ENCODE peak calls at places on chromosomes 11 and 22, in five cellular contexts. I is testis, M is tibial artery, H is astrocyte, C is A549. F is an unnamed sample.
A peak's percentile ranks its signal among the peaks of the same experiment; 100 is the strongest.

GRCh38 chr11:30990625-30991348 is 378.8 kb downstream of the DCDC1 start:
- DNase-seq in I (no peak), M (no peak), H (no peak), C (peak; percentile 13), F (no peak)

GRCh38 chr11:74570266-74571061 is 21.9 kb upstream of the POLD3 start:
- DNase-seq in I (peak; percentile 69), M (no peak), H (peak; percentile 23), C (peak; percentile 83), F (no peak)

GRCh38 chr22:23509571-23510302 is 70.4 kb downstream of the IGLL1 start:
- DNase-seq in I (peak; percentile 84), M (no peak), H (peak; percentile 20), C (no peak), F (no peak)

GRCh38 chr22:30694638-30695350 is at the start of gene OSBP2:
- DNase-seq in I (peak; percentile 33), M (no peak), H (no peak), C (no peak), F (peak; percentile 85)

GRCh38 chr11:108914981-108915380 is 250.1 kb downstream of the DDX10 start:
- DNase-seq in I (no peak), M (no peak), H (no peak), C (no peak), F (no peak)

GRCh38 chr11:47216141-47216798 is 1.5 kb downstream of the DDB2 start:
- DNase-seq in I (peak; percentile 40), M (peak; percentile 45), H (peak; percentile 89), C (peak; percentile 62), F (peak; percentile 88)

GRCh38 chr11:119205080-119205479 is 1.1 kb upstream of the CBL start:
- DNase-seq in I (no peak), M (peak; percentile 30), H (no peak), C (no peak), F (no peak)

GRCh38 chr22:19488884-19489843 is 9.4 kb downstream of the CDC45 start:
- DNase-seq in I (no peak), M (no peak), H (no peak), C (no peak), F (no peak)

GRCh38 chr11:30984442-30984816 is 385.1 kb downstream of the DCDC1 start:
- DNase-seq in I (no peak), M (no peak), H (peak; percentile 66), C (peak; percentile 25), F (no peak)

GRCh38 chr11:34488855-34489557 is 24.6 kb downstream of the ELF5 start:
- DNase-seq in I (no peak), M (no peak), H (no peak), C (no peak), F (no peak)

GRCh38 chr11:130859896-130860295 is 56.4 kb downstream of the SNX19 start:
- DNase-seq in I (no peak), M (no peak), H (no peak), C (no peak), F (no peak)

GRCh38 chr11:27719575-27719925 is 19.3 kb upstream of the BDNF start:
- DNase-seq in I (no peak), M (no peak), H (no peak), C (no peak), F (no peak)

GRCh38 chr22:22396741-22397291 is 111.7 kb downstream of the ZNF280B start:
- DNase-seq in I (no peak), M (no peak), H (no peak), C (no peak), F (peak; percentile 73)
- TF ChIP-seq CTCF in I (no peak), M (no peak), H (no peak), C (no peak), F (no peak)

GRCh38 chr11:44817207-44817944 is 90.6 kb downstream of the TSPAN18 start:
- DNase-seq in I (no peak), M (no peak), H (peak; percentile 49), C (no peak), F (no peak)
- TF ChIP-seq CTCF in I (no peak), M (no peak), H (no peak), C (no peak), F (no peak)

DNA sequence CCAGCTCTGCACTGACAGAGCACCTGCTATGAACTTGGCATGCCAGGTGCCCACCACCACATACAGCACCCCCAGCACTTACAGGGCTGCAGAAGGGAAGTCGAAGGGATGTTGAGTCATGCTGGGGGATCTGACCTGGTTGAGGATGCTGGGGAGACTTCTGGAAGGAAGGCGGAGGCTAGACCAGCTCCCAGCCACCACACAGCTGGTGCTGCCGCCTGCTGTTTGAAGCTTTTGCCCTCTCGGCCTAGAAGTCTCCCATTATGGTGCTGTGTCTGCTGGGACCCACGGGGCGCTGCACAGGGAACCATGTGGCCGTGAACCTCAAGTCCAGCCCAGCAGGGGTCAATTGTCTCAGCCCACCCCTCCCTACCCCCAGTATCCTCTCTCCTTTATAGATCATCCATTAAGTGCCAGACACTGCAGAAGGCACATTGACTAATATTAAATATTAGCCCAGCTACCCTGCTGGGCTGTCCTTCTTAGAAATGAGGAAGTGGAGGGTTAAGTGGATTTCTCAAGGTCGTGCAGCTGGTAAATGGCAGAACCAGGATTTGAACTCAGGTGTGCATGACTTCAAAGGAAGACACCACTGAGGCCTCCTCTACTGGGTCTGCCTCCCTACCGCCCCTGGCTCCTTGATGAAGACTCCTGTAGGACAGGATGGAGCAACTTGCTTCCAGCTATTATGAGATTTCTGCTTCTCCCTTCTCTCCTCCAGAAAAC is 49.7 kb downstream of the CYTH4 start:
- DNase-seq in I (no peak), M (no peak), H (no peak), C (no peak), F (no peak)
- TF ChIP-seq CTCF in I (no peak), M (no peak), H (no peak), C (peak; percentile 37), F (no peak)

GRCh38 chr11:65432686-65433582 is 10.3 kb downstream of the NEAT1 start:
- DNase-seq in I (no peak), M (no peak), H (no peak), C (no peak), F (no peak)
- TF ChIP-seq CTCF in I (peak; percentile 5), M (peak; percentile 13), H (no peak), C (peak; percentile 52), F (peak; percentile 50)

DNA sequence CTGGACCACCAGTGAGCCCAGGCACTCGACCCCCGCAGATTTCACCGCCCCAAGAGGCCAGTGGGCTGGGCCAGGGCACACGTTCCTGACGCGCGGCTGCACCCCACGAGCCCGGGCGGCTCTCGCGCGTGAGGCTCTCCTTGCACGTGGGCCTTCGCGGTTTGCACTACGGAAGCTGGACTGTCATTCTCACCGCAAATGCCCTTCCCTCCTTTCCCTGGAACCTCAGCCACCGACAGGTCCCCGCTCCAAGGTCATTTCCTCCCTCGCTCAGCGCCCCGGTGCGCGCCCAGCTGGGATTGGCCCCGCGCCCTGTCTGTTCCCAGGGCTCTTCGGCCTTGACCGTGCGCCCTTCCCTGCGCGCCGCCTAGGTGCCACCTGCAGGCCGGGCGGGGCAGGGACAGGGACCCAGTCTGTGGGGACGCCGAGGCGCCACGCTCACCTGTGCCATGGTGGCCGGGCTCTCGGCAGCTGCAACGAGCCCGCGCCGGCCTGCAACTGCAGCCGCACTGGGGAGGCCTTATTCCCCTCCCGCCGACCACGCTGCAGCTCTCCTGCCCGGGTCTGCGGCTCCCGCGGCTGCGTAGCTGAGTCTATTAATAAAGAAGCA is 2.1 kb upstream of the CPT1A start:
- DNase-seq in I (peak; percentile 70), M (peak; percentile 41), H (peak; percentile 32), C (no peak), F (no peak)
- TF ChIP-seq CTCF in I (peak; percentile 33), M (peak; percentile 29), H (no peak), C (no peak), F (peak; percentile 51)

F was measured in osteocyte.